ENCODE peak calls at places on chromosome 7, in seven cellular contexts. J is H1, B is neuronal stem cell, Q is mesendoderm, Z is IMR-90, D is trophoblast cell, Y is mesenchymal stem cell. P is an unnamed sample.

GRCh38 chr7:115094163-115094562 is 172.3 kb downstream of the MDFIC start:
- DNase-seq in J (no peak), B (no peak), Q (no peak), Z (no peak), D (peak), Y (no peak), P (no peak)

GRCh38 chr7:140597425-140597949 is 43.1 kb downstream of the DENND2A start:
- DNase-seq in J (no peak), B (no peak), Q (no peak), Z (no peak), D (no peak), Y (no peak), P (no peak)

GRCh38 chr7:104415700-104416099 is 87.3 kb downstream of the LHFPL3 start:
- DNase-seq in J (no peak), B (no peak), Q (peak), Z (no peak), D (no peak), Y (no peak), P (no peak)

GRCh38 chr7:41224063-41224763 is 478.7 kb downstream of the INHBA start:
- DNase-seq in J (no peak), B (no peak), Q (no peak), Z (peak), D (peak), Y (peak), P (no peak)

GRCh38 chr7:33109758-33110238 is 594 bp upstream of the RP9 start:
- DNase-seq in J (no peak), B (no peak), Q (no peak), Z (peak), D (peak), Y (peak), P (no peak)

GRCh38 chr7:16265184-16265804 is 156.0 kb downstream of the CRPPA start:
- DNase-seq in J (no peak), B (no peak), Q (no peak), Z (no peak), D (no peak), Y (no peak), P (no peak)

GRCh38 chr7:138752568-138753518 is 45.0 kb upstream of the TMEM213 start:
- DNase-seq in J (no peak), B (no peak), Q (peak), Z (peak), D (peak), Y (no peak), P (no peak)

GRCh38 chr7:98913612-98914011 is 35.3 kb downstream of the TRRAP start:
- DNase-seq in J (no peak), B (no peak), Q (no peak), Z (peak), D (no peak), Y (no peak), P (no peak)

GRCh38 chr7:111672901-111673300 is 110.6 kb upstream of the IMMP2L start:
- DNase-seq in J (no peak), B (no peak), Q (no peak), Z (no peak), D (peak), Y (no peak), P (no peak)
- H2BK120ac ChIP-seq in J (no peak), B (no peak), Q (no peak), Z (no peak), D (no peak), Y (no peak), P (no peak)

GRCh38 chr7:87218941-87219544 is 489 bp downstream of the TMEM243 start:
- DNase-seq in J (peak), B (peak), Q (peak), Z (peak), D (peak), Y (peak), P (peak)
- H2BK120ac ChIP-seq in J (no peak), B (no peak), Q (no peak), Z (peak), D (peak), Y (peak), P (no peak)

GRCh38 chr7:131517218-131517923 is 39.1 kb downstream of the PODXL start:
- DNase-seq in J (no peak), B (no peak), Q (no peak), Z (no peak), D (no peak), Y (no peak), P (no peak)
- H2BK120ac ChIP-seq in J (no peak), B (no peak), Q (no peak), Z (no peak), D (no peak), Y (no peak), P (no peak)

DNA sequence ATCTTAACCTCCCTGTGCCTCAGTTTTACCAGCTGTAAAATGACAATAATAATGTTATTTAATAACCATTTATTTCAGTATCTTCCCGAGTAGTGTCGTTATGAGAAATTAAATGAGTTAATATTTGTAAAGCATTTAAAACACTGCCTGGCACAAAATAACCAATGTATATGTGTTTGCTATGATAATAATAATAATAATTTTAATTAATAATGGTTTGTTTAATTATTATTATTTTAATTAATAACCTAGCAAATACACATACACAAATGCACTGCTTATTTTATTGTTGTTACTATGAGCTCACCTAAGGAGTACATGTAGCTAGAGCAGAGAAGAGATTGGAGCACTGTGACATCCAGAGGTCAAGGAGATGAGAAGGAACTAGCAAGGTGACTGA is 18.2 kb upstream of the GPNMB start:
- DNase-seq in J (no peak), B (no peak), Q (no peak), Z (no peak), D (no peak), Y (no peak), P (no peak)
- H2BK120ac ChIP-seq in J (no peak), B (no peak), Q (no peak), Z (no peak), D (no peak), Y (no peak), P (no peak)

DNA sequence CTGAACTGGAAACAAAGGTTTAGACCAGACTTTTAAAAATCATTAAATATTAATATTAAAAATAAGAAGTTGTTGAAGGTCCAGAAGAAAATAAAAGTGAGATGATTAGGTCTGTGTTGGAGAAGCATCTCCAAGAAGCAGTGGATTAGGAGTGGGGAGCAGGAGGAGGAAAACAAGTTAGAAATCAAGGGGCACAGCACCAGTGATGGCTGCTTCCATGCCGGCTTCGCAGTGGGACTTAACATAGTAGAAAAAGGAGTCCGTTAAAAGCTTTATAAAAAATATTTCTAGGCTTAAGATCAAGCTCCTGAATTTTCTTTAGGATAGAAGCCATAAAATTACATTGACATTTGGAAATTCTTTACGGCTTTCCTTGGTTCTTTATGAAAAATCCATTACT is 95.8 kb downstream of the CDC14C start:
- DNase-seq in J (no peak), B (no peak), Q (no peak), Z (no peak), D (no peak), Y (no peak), P (no peak)
- H2BK120ac ChIP-seq in J (no peak), B (no peak), Q (no peak), Z (no peak), D (no peak), Y (no peak), P (no peak)

GRCh38 chr7:124029789-124030188 is 3.1 kb downstream of the TMEM229A start:
- DNase-seq in J (no peak), B (no peak), Q (no peak), Z (no peak), D (peak), Y (no peak), P (no peak)

GRCh38 chr7:124031919-124032318 is 948 bp downstream of the TMEM229A start:
- DNase-seq in J (no peak), B (no peak), Q (peak), Z (no peak), D (no peak), Y (peak), P (no peak)

GRCh38 chr7:124030964-124031363 is 1.9 kb downstream of the TMEM229A start:
- DNase-seq in J (no peak), B (no peak), Q (no peak), Z (no peak), D (peak), Y (no peak), P (no peak)

GRCh38 chr7:124032369-124033092 is at the start of gene TMEM229A:
- DNase-seq in J (peak), B (peak), Q (peak), Z (peak), D (peak), Y (peak), P (peak)

DNA sequence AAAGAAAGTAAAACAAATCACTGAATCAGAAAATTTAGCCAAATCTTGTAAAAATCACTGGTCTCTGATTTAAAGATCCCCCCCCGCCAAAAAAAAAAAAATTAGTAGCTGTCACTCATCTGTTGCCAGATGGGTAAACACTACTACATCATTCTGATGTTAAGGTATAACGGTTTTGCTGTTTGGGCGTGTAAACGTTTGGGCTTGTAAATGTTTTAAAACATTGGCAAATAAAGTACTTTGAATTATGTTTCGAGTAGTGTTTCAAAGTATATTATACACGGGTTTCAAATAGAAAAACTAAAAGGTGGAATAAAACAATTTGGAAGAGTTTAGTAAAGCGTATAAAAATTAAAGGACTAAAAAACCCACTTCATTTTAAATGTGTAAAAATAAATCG is 1.5 kb downstream of the TMEM229A start:
- DNase-seq in J (no peak), B (no peak), Q (no peak), Z (no peak), D (no peak), Y (no peak), P (no peak)
- H2BK120ac ChIP-seq in J (no peak), B (no peak), Q (no peak), Z (no peak), D (no peak), Y (no peak), P (no peak)

GRCh38 chr7:106367664-106368063 is 82.9 kb upstream of the NAMPT start:
- DNase-seq in J (no peak), B (no peak), Q (no peak), Z (no peak), D (peak), Y (no peak), P (no peak)

GRCh38 chr7:106365252-106366005 is 80.6 kb upstream of the NAMPT start:
- DNase-seq in J (no peak), B (no peak), Q (no peak), Z (no peak), D (peak), Y (no peak), P (no peak)

GRCh38 chr7:106369816-106370215 is 85.0 kb upstream of the NAMPT start:
- DNase-seq in J (no peak), B (no peak), Q (no peak), Z (no peak), D (no peak), Y (no peak), P (no peak)

GRCh38 chr7:106369349-106369748 is 84.6 kb upstream of the NAMPT start:
- DNase-seq in J (no peak), B (no peak), Q (peak), Z (peak), D (peak), Y (no peak), P (no peak)

DNA sequence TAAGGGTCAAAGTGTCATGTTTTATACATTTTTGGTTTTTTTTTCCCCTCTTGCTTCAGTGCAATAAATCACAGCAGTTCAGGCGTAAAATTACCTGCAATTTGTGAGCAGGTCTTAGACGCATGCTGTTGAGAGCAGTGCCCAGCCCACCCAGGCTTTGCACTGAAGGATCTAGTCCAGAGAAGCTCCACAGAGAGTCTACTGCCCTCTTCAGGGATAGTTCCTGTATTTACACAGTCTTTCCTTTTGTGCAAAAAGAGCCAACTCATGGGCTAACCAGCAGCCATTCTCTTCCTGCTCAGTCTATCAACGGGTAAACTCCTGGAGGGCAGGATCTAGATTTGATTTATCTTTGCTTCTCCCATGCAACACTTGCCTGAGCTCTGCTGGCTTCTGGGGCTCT is 82.2 kb upstream of the NAMPT start:
- DNase-seq in J (no peak), B (no peak), Q (peak), Z (peak), D (peak), Y (no peak), P (no peak)
- H2BK120ac ChIP-seq in J (no peak), B (no peak), Q (no peak), Z (no peak), D (no peak), Y (no peak), P (no peak)

GRCh38 chr7:135662123-135662372 is 266 bp upstream of the STMP1 start:
- DNase-seq in J (no peak), B (no peak), Q (no peak), Z (no peak), D (no peak), Y (no peak), P (no peak)
- H2BK120ac ChIP-seq in J (no peak), B (no peak), Q (no peak), Z (peak), D (peak), Y (peak), P (no peak)

DNA sequence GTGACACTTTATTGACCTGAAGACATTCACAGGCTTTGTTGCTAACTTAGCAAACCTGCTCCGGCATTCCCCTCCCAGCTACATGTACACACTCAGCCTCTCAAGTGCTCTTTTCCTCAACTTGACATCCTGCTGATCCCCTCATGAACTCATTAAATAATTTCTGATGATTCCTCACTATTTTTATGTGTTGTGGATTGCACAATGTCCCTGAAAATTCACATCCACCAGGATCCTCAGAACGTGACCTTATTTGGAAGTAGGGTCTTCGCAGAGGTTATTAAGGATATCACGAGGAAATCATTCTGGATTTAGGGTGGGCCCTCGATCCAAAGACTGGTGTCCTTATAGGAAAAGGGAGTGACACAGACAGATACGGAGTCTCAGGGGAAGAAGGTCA is 27.3 kb downstream of the FIGNL1 start:
- DNase-seq in J (no peak), B (no peak), Q (no peak), Z (no peak), D (no peak), Y (no peak), P (no peak)
- H2BK120ac ChIP-seq in J (no peak), B (no peak), Q (no peak), Z (no peak), D (no peak), Y (no peak), P (no peak)

P was measured in H9.